ENCODE peak calls at places on chromosome 18, in nine cellular contexts. Q is activated T-cell treated with anti-CD3 and anti-CD28 coated beads for 1 hour; A is nephron progenitor cell; M is mammary epithelial cell; U is fibroblast of lung; S is activated naive CD4-positive, alpha-beta T cell; H is NCI-H2107; X is AG09309; I is iris pigment epithelial cell. L is an unnamed sample.

GRCh38 chr18:11323359-11323819 is 174.0 kb upstream of the PIEZO2 start:
- DNase-seq in Q (no peak), A (no peak), M (peak), U (peak), S (no peak), H (no peak), X (no peak), I (peak), L (no peak)

GRCh38 chr18:21458322-21458721 is 142.2 kb downstream of the ESCO1 start:
- DNase-seq in Q (no peak), A (no peak), M (no peak), U (no peak), S (no peak), H (no peak), X (no peak), I (no peak), L (no peak)

GRCh38 chr18:40868110-40868858 is 1086.8 kb upstream of the PIK3C3 start:
- DNase-seq in Q (no peak), A (no peak), M (peak), U (peak), S (no peak), H (no peak), X (no peak), I (peak), L (peak)

GRCh38 chr18:32255570-32255969 is 65.7 kb downstream of the MEP1B start:
- DNase-seq in Q (no peak), A (no peak), M (no peak), U (no peak), S (no peak), H (no peak), X (no peak), I (no peak), L (no peak)

GRCh38 chr18:43578636-43579203 is 301.4 kb upstream of the SYT4 start:
- DNase-seq in Q (no peak), A (no peak), M (no peak), U (peak), S (no peak), H (no peak), X (no peak), I (peak), L (no peak)

GRCh38 chr18:75635096-75635495 is 207.6 kb upstream of the SMIM21 start:
- DNase-seq in Q (no peak), A (no peak), M (no peak), U (no peak), S (no peak), H (peak), X (no peak), I (no peak), L (no peak)

GRCh38 chr18:61575419-61575818 is 242.2 kb downstream of the CDH20 start:
- DNase-seq in Q (no peak), A (no peak), M (no peak), U (no peak), S (no peak), H (no peak), X (no peak), I (peak), L (no peak)

GRCh38 chr18:14912967-14913366 is 165.0 kb downstream of the ANKRD30B start:
- DNase-seq in Q (no peak), A (no peak), M (no peak), U (no peak), S (no peak), H (no peak), X (no peak), I (no peak), L (no peak)

GRCh38 chr18:58937204-58937603 is 72.5 kb downstream of the ZNF532 start:
- DNase-seq in Q (no peak), A (no peak), M (peak), U (peak), S (no peak), H (no peak), X (peak), I (peak), L (peak)

GRCh38 chr18:3914833-3915598 is 465.0 kb downstream of the TGIF1 start:
- DNase-seq in Q (no peak), A (no peak), M (peak), U (no peak), S (no peak), H (no peak), X (no peak), I (no peak), L (no peak)

GRCh38 chr18:4060427-4061281 is 394.5 kb downstream of the DLGAP1 start:
- DNase-seq in Q (no peak), A (no peak), M (no peak), U (no peak), S (no peak), H (no peak), X (no peak), I (no peak), L (no peak)

GRCh38 chr18:58766164-58766563 is 94.9 kb downstream of the MALT1 start:
- DNase-seq in Q (no peak), A (no peak), M (no peak), U (no peak), S (no peak), H (no peak), X (no peak), I (no peak), L (no peak)

GRCh38 chr18:41948544-41949110 is 6.4 kb upstream of the PIK3C3 start:
- DNase-seq in Q (no peak), A (no peak), M (no peak), U (no peak), S (no peak), H (no peak), X (no peak), I (no peak), L (no peak)

GRCh38 chr18:76687271-76688006 is 134.9 kb upstream of the ZNF236 start:
- DNase-seq in Q (no peak), A (no peak), M (peak), U (no peak), S (no peak), H (no peak), X (no peak), I (peak), L (no peak)

GRCh38 chr18:35470440-35470839 is 27.3 kb downstream of the INO80C start:
- DNase-seq in Q (no peak), A (no peak), M (no peak), U (peak), S (no peak), H (no peak), X (no peak), I (no peak), L (no peak)

GRCh38 chr18:71665131-71665530 is 879.0 kb downstream of the CBLN2 start:
- DNase-seq in Q (no peak), A (no peak), M (no peak), U (peak), S (no peak), H (no peak), X (no peak), I (peak), L (no peak)

GRCh38 chr18:44938396-44939036 is 257.8 kb downstream of the SETBP1 start:
- DNase-seq in Q (no peak), A (no peak), M (no peak), U (no peak), S (no peak), H (no peak), X (no peak), I (no peak), L (no peak)

GRCh38 chr18:53798516-53798915 is 426.0 kb downstream of the MBD2 start:
- DNase-seq in Q (no peak), A (no peak), M (no peak), U (no peak), S (no peak), H (no peak), X (no peak), I (no peak), L (no peak)

GRCh38 chr18:36505701-36506100 is 208.2 kb downstream of the FHOD3 start:
- DNase-seq in Q (no peak), A (no peak), M (no peak), U (no peak), S (no peak), H (no peak), X (no peak), I (no peak), L (no peak)

GRCh38 chr18:26706796-26707406 is 158.5 kb upstream of the KCTD1 start:
- DNase-seq in Q (no peak), A (no peak), M (no peak), U (no peak), S (no peak), H (no peak), X (no peak), I (no peak), L (no peak)

GRCh38 chr18:34023471-34023870 is 201.2 kb downstream of the NOL4 start:
- DNase-seq in Q (no peak), A (no peak), M (peak), U (no peak), S (no peak), H (no peak), X (no peak), I (peak), L (no peak)

GRCh38 chr18:29651121-29651675 is 1391.3 kb downstream of the DSC3 start:
- DNase-seq in Q (no peak), A (no peak), M (peak), U (no peak), S (no peak), H (no peak), X (peak), I (peak), L (peak)

GRCh38 chr18:4455113-4455811 is at the start of gene DLGAP1:
- DNase-seq in Q (no peak), A (peak), M (peak), U (no peak), S (no peak), H (no peak), X (no peak), I (peak), L (no peak)

GRCh38 chr18:56891870-56892269 is 240.7 kb downstream of the WDR7 start:
- DNase-seq in Q (no peak), A (no peak), M (no peak), U (no peak), S (no peak), H (no peak), X (no peak), I (no peak), L (no peak)

GRCh38 chr18:35707674-35708073 is 126.1 kb downstream of the GALNT1 start:
- DNase-seq in Q (no peak), A (no peak), M (no peak), U (no peak), S (no peak), H (no peak), X (no peak), I (no peak), L (no peak)

GRCh38 chr18:79422022-79422782 is 26.5 kb downstream of the NFATC1 start:
- DNase-seq in Q (no peak), A (no peak), M (no peak), U (peak), S (no peak), H (no peak), X (peak), I (peak), L (no peak)

GRCh38 chr18:40249390-40250080 is 1705.5 kb upstream of the PIK3C3 start:
- DNase-seq in Q (no peak), A (no peak), M (peak), U (no peak), S (no peak), H (no peak), X (no peak), I (peak), L (no peak)

GRCh38 chr18:59148192-59148591 is 8.5 kb downstream of the SEC11C start:
- DNase-seq in Q (no peak), A (no peak), M (no peak), U (no peak), S (no peak), H (peak), X (no peak), I (no peak), L (no peak)

GRCh38 chr18:62828852-62829251 is 113.5 kb downstream of the PHLPP1 start:
- DNase-seq in Q (no peak), A (no peak), M (no peak), U (peak), S (no peak), H (no peak), X (no peak), I (peak), L (no peak)

GRCh38 chr18:6566338-6566911 is 151.7 kb upstream of the L3MBTL4 start:
- DNase-seq in Q (no peak), A (no peak), M (peak), U (no peak), S (no peak), H (no peak), X (no peak), I (no peak), L (no peak)

L was measured in AG04449.